ENCODE peak calls at places on chromosomes 13 and 19, in six cellular contexts. O, B, T, C, U and G are unnamed samples.

GRCh38 chr19:48023011-48023410 is 20.9 kb downstream of the CABP5 start:
- DNase-seq in C (no peak), T (no peak), B (no peak), O (no peak), U (no peak), G (no peak)

GRCh38 chr13:26882731-26883130 is 122.1 kb upstream of the GPR12 start:
- DNase-seq in O (no peak), C (no peak), B (no peak), T (no peak), U (no peak), G (no peak)

GRCh38 chr19:33226550-33227241 is 1.0 kb upstream of the SLC7A10 start:
- DNase-seq in T (no peak), O (no peak), C (no peak), U (no peak), B (no peak), G (no peak)

GRCh38 chr19:633786-634639 is 676 bp upstream of the POLRMT start:
- DNase-seq in U (no peak), B (no peak), T (no peak), C (no peak), O (no peak), G (no peak)

GRCh38 chr19:33300016-33300981 is 2.0 kb downstream of the CEBPA start:
- DNase-seq in B (no peak), T (no peak), U (no peak), C (no peak), O (peak), G (no peak)

GRCh38 chr13:99217461-99218101 is 16.9 kb downstream of the UBAC2 start:
- DNase-seq in U (no peak), B (no peak), O (no peak), T (no peak), C (no peak), G (no peak)

GRCh38 chr13:51229141-51229540 is 6.9 kb downstream of the FAM124A start:
- DNase-seq in T (no peak), O (no peak), U (no peak), B (no peak), C (no peak), G (no peak)

GRCh38 chr19:40322271-40322610 is 26.0 kb downstream of the C19orf47 start:
- DNase-seq in C (no peak), U (no peak), O (no peak), T (no peak), B (no peak), G (no peak)

GRCh38 chr19:42508892-42509444 is 19.3 kb downstream of the CEACAM1 start:
- DNase-seq in B (no peak), T (no peak), U (no peak), O (no peak), C (no peak), G (no peak)

GRCh38 chr19:17282488-17283256 is 971 bp downstream of the ANKLE1 start:
- DNase-seq in C (peak), T (no peak), O (peak), B (peak), U (peak), G (peak)

GRCh38 chr19:19269952-19270694 is 3.0 kb downstream of the TM6SF2 start:
- DNase-seq in C (no peak), O (no peak), T (no peak), B (no peak), U (no peak), G (no peak)

GRCh38 chr13:99657848-99658265 is 156.6 kb downstream of the TM9SF2 start:
- DNase-seq in C (peak), B (peak), U (no peak), T (no peak), O (no peak), G (peak)

GRCh38 chr13:91459485-91459884 is 61.1 kb downstream of the GPC5 start:
- DNase-seq in U (no peak), T (no peak), O (no peak), C (no peak), B (no peak), G (no peak)

GRCh38 chr13:42396501-42396900 is 124.5 kb downstream of the AKAP11 start:
- DNase-seq in T (no peak), O (no peak), C (peak), U (no peak), B (peak), G (no peak)

GRCh38 chr19:18777156-18777724 is 13.9 kb downstream of the COMP start:
- DNase-seq in C (no peak), T (no peak), U (no peak), O (no peak), B (no peak), G (no peak)

GRCh38 chr19:14162871-14163297 is 26.5 kb upstream of the ASF1B start:
- DNase-seq in C (no peak), U (no peak), O (no peak), T (no peak), B (no peak), G (no peak)

GRCh38 chr19:41739361-41739760 is 16.0 kb upstream of the CEACAM6 start:
- DNase-seq in T (no peak), U (no peak), C (no peak), B (no peak), O (no peak), G (no peak)

GRCh38 chr19:52991484-52991883 is 22.2 kb upstream of the ERVV-1 start:
- DNase-seq in C (no peak), U (no peak), O (no peak), T (peak), B (no peak), G (no peak)

GRCh38 chr19:46995492-46995891 is 24.1 kb upstream of the NPAS1 start:
- DNase-seq in O (no peak), T (no peak), C (no peak), U (no peak), B (no peak), G (no peak)

GRCh38 chr19:42401365-42402303 is 11.5 kb upstream of the CNFN start:
- DNase-seq in B (peak), C (peak), O (peak), T (no peak), U (peak), G (no peak)

GRCh38 chr19:23470873-23471555 is 75.7 kb upstream of the ZNF91 start:
- DNase-seq in U (no peak), B (no peak), O (no peak), T (no peak), C (no peak), G (no peak)

GRCh38 chr13:48891586-48891985 is 84.1 kb upstream of the FNDC3A start:
- DNase-seq in B (no peak), O (no peak), U (no peak), C (no peak), T (no peak), G (no peak)

GRCh38 chr13:38872693-38873092 is 117.9 kb downstream of the STOML3 start:
- DNase-seq in B (peak), T (no peak), O (no peak), C (peak), U (peak), G (peak)

GRCh38 chr19:31356587-31357314 is 7.5 kb upstream of the TSHZ3 start:
- DNase-seq in U (no peak), C (peak), O (no peak), B (peak), T (no peak), G (no peak)

GRCh38 chr19:1167687-1168561 is 6.1 kb downstream of the SBNO2 start:
- DNase-seq in C (no peak), B (no peak), T (no peak), U (no peak), O (peak), G (no peak)

GRCh38 chr13:30301827-30302226 is 5.5 kb downstream of the KATNAL1 start:
- DNase-seq in B (no peak), U (no peak), T (no peak), O (no peak), C (no peak), G (no peak)

GRCh38 chr19:47093254-47093653 is 20.3 kb downstream of the ZC3H4 start:
- DNase-seq in O (no peak), B (no peak), C (peak), T (no peak), U (no peak), G (no peak)

GRCh38 chr19:18173572-18174294 is at the start of gene IFI30:
- DNase-seq in B (no peak), U (no peak), C (peak), T (no peak), O (peak), G (no peak)

GRCh38 chr19:37990362-37990761 is 83.4 kb downstream of the SIPA1L3 start:
- DNase-seq in B (no peak), T (no peak), C (no peak), O (no peak), U (no peak), G (no peak)

GRCh38 chr13:30713133-30713532 is 22.2 kb upstream of the ALOX5AP start:
- DNase-seq in O (no peak), B (no peak), C (peak), U (no peak), T (no peak), G (no peak)

GRCh38 chr13:99960663-99961440 is 10.7 kb downstream of the ZIC5 start:
- DNase-seq in U (no peak), B (no peak), C (no peak), T (no peak), O (no peak), G (no peak)